ENCODE peak calls at places on chromosome X, in four cellular contexts. One of them, this sample, is unnamed.

GRCh38 chrX:20500171-20500865 is 233.6 kb upstream of the RPS6KA3 start:
- DNase-seq in GM04503: no peak
- DNase-seq in activated B cell treated with CpG ODN at 0.5 μM for 24 hours: no peak
- DNase-seq in osteocyte: no peak
- DNase-seq in this sample: no peak

GRCh38 chrX:150451953-150452352 is 88.8 kb downstream of the MAMLD1 start:
- DNase-seq in GM04503: no peak
- DNase-seq in activated B cell treated with CpG ODN at 0.5 μM for 24 hours: no peak
- DNase-seq in osteocyte: no peak
- DNase-seq in this sample: no peak

GRCh38 chrX:1542994-1543725 is 6.2 kb upstream of the P2RY8 start:
- DNase-seq in activated B cell treated with CpG ODN at 0.5 μM for 24 hours: peak; percentile 2
- DNase-seq in osteocyte: peak; percentile 72
- DNase-seq in GM04503: no peak
- DNase-seq in this sample: no peak

GRCh38 chrX:68196939-68197791 is 236.1 kb downstream of the OPHN1 start:
- DNase-seq in GM04503: no peak
- DNase-seq in osteocyte: no peak
- DNase-seq in activated B cell treated with CpG ODN at 0.5 μM for 24 hours: no peak
- DNase-seq in this sample: no peak

GRCh38 chrX:32137525-32137924 is 1065.7 kb upstream of the FTHL17 start:
- DNase-seq in osteocyte: no peak
- DNase-seq in activated B cell treated with CpG ODN at 0.5 μM for 24 hours: no peak
- DNase-seq in GM04503: no peak
- DNase-seq in this sample: no peak

GRCh38 chrX:112819813-112820212 is 20.8 kb downstream of the AMOT start:
- DNase-seq in activated B cell treated with CpG ODN at 0.5 μM for 24 hours: no peak
- DNase-seq in GM04503: no peak
- DNase-seq in osteocyte: no peak
- DNase-seq in this sample: no peak

GRCh38 chrX:10415704-10416001 is 204.7 kb downstream of the MID1 start:
- DNase-seq in activated B cell treated with CpG ODN at 0.5 μM for 24 hours: no peak
- DNase-seq in GM04503: peak; percentile 27
- DNase-seq in osteocyte: no peak
- DNase-seq in this sample: no peak

GRCh38 chrX:52577464-52578173 is 60.8 kb upstream of the XAGE1B start:
- DNase-seq in GM04503: no peak
- DNase-seq in activated B cell treated with CpG ODN at 0.5 μM for 24 hours: no peak
- DNase-seq in osteocyte: no peak
- DNase-seq in this sample: no peak

GRCh38 chrX:68995780-68996551 is 167.1 kb downstream of the EFNB1 start:
- DNase-seq in GM04503: no peak
- DNase-seq in osteocyte: peak; percentile 83
- DNase-seq in activated B cell treated with CpG ODN at 0.5 μM for 24 hours: no peak
- DNase-seq in this sample: peak; percentile 85

GRCh38 chrX:19836337-19836736 is 51.1 kb downstream of the SH3KBP1 start:
- DNase-seq in activated B cell treated with CpG ODN at 0.5 μM for 24 hours: no peak
- DNase-seq in osteocyte: peak; percentile 60
- DNase-seq in GM04503: no peak
- DNase-seq in this sample: no peak

GRCh38 chrX:70508296-70508911 is 63.8 kb downstream of the DLG3 start:
- DNase-seq in osteocyte: no peak
- DNase-seq in GM04503: no peak
- DNase-seq in activated B cell treated with CpG ODN at 0.5 μM for 24 hours: no peak
- DNase-seq in this sample: no peak

GRCh38 chrX:26952213-26952612 is 510.9 kb downstream of the PPP4R3C start:
- DNase-seq in activated B cell treated with CpG ODN at 0.5 μM for 24 hours: no peak
- DNase-seq in GM04503: no peak
- DNase-seq in osteocyte: no peak
- DNase-seq in this sample: no peak

GRCh38 chrX:40109288-40110008 is 11.7 kb upstream of the BCOR start:
- DNase-seq in GM04503: no peak
- DNase-seq in osteocyte: no peak
- DNase-seq in activated B cell treated with CpG ODN at 0.5 μM for 24 hours: peak; percentile 22
- DNase-seq in this sample: peak; percentile 87

GRCh38 chrX:10444204-10444603 is 176.2 kb downstream of the MID1 start:
- DNase-seq in osteocyte: no peak
- DNase-seq in activated B cell treated with CpG ODN at 0.5 μM for 24 hours: no peak
- DNase-seq in GM04503: no peak
- DNase-seq in this sample: no peak

GRCh38 chrX:139930923-139931645 is 1.8 kb downstream of the ATP11C start:
- DNase-seq in GM04503: no peak
- DNase-seq in activated B cell treated with CpG ODN at 0.5 μM for 24 hours: peak; percentile 15
- DNase-seq in osteocyte: no peak
- DNase-seq in this sample: peak; percentile 57

GRCh38 chrX:102728646-102729045 is 8.1 kb downstream of the GPRASP3 start:
- DNase-seq in osteocyte: no peak
- DNase-seq in activated B cell treated with CpG ODN at 0.5 μM for 24 hours: no peak
- DNase-seq in GM04503: no peak
- DNase-seq in this sample: no peak

GRCh38 chrX:14936561-14936960 is 63.3 kb downstream of the MOSPD2 start:
- DNase-seq in GM04503: no peak
- DNase-seq in osteocyte: no peak
- DNase-seq in activated B cell treated with CpG ODN at 0.5 μM for 24 hours: no peak
- DNase-seq in this sample: no peak

GRCh38 chrX:109872021-109872730 is 130.7 kb upstream of the TMEM164 start:
- DNase-seq in activated B cell treated with CpG ODN at 0.5 μM for 24 hours: no peak
- DNase-seq in GM04503: no peak
- DNase-seq in osteocyte: no peak
- DNase-seq in this sample: no peak

GRCh38 chrX:106927023-106927422 is 6.8 kb downstream of the CLDN2 start:
- DNase-seq in GM04503: no peak
- DNase-seq in osteocyte: peak; percentile 17
- DNase-seq in activated B cell treated with CpG ODN at 0.5 μM for 24 hours: no peak
- DNase-seq in this sample: no peak

GRCh38 chrX:123236868-123237267 is 52.8 kb downstream of the GRIA3 start:
- DNase-seq in osteocyte: no peak
- DNase-seq in activated B cell treated with CpG ODN at 0.5 μM for 24 hours: no peak
- DNase-seq in GM04503: no peak
- DNase-seq in this sample: peak; percentile 14

GRCh38 chrX:37685452-37686347 is at the start of gene XK:
- DNase-seq in osteocyte: no peak
- DNase-seq in GM04503: no peak
- DNase-seq in activated B cell treated with CpG ODN at 0.5 μM for 24 hours: peak; percentile 19
- DNase-seq in this sample: peak; percentile 82

GRCh38 chrX:29229802-29230201 is 642.6 kb downstream of the IL1RAPL1 start:
- DNase-seq in GM04503: no peak
- DNase-seq in activated B cell treated with CpG ODN at 0.5 μM for 24 hours: no peak
- DNase-seq in osteocyte: no peak
- DNase-seq in this sample: no peak

GRCh38 chrX:2627272-2627867 is 63.7 kb upstream of the CD99 start:
- DNase-seq in GM04503: no peak
- DNase-seq in activated B cell treated with CpG ODN at 0.5 μM for 24 hours: no peak
- DNase-seq in osteocyte: no peak
- DNase-seq in this sample: no peak

GRCh38 chrX:16082470-16083085 is 40.8 kb upstream of the GRPR start:
- DNase-seq in GM04503: no peak
- DNase-seq in osteocyte: no peak
- DNase-seq in activated B cell treated with CpG ODN at 0.5 μM for 24 hours: no peak
- DNase-seq in this sample: no peak

GRCh38 chrX:137519459-137519858 is 46.5 kb upstream of the ZIC3 start:
- DNase-seq in GM04503: no peak
- DNase-seq in activated B cell treated with CpG ODN at 0.5 μM for 24 hours: no peak
- DNase-seq in osteocyte: no peak
- DNase-seq in this sample: no peak

GRCh38 chrX:124960454-124960853 is 359.2 kb upstream of the TEX13C start:
- DNase-seq in GM04503: no peak
- DNase-seq in osteocyte: no peak
- DNase-seq in activated B cell treated with CpG ODN at 0.5 μM for 24 hours: no peak
- DNase-seq in this sample: no peak

GRCh38 chrX:111386884-111387283 is 25.1 kb downstream of the DCX start:
- DNase-seq in activated B cell treated with CpG ODN at 0.5 μM for 24 hours: no peak
- DNase-seq in GM04503: no peak
- DNase-seq in osteocyte: no peak
- DNase-seq in this sample: no peak

GRCh38 chrX:40273356-40274050 is 175.7 kb upstream of the BCOR start:
- DNase-seq in activated B cell treated with CpG ODN at 0.5 μM for 24 hours: no peak
- DNase-seq in GM04503: no peak
- DNase-seq in osteocyte: no peak
- DNase-seq in this sample: peak; percentile 71